ENCODE peak calls at places on chromosomes 13 and 19, in six cellular contexts. V is psoas muscle; J is NCI-H2081; E is stimulated activated CD4-positive, alpha-beta T cell treated with anti-CD3 and anti-CD28 coated beads, TNF-alpha, amount 100 ng/mL, for 1 hour; A is Peyer's patch; T is T-helper 9 cell. N is an unnamed sample.

GRCh38 chr13:43963726-43964125 is 84.0 kb downstream of the LACC1 start:
- DNase-seq in V (no peak), J (no peak), A (no peak), T (no peak), E (no peak), N (no peak)

GRCh38 chr19:8512115-8512967 is 1.6 kb downstream of the ZNF414 start:
- DNase-seq in T (no peak), E (no peak), A (no peak), J (no peak), V (no peak), N (peak; percentile 80)

GRCh38 chr13:75432045-75432444 is 49.9 kb downstream of the TBC1D4 start:
- DNase-seq in T (no peak), A (no peak), E (no peak), V (no peak), J (no peak), N (no peak)

GRCh38 chr13:45473627-45474026 is 8.9 kb downstream of the COG3 start:
- DNase-seq in A (no peak), E (no peak), V (no peak), J (no peak), T (no peak), N (no peak)

GRCh38 chr19:40348961-40349507 is 539 bp downstream of the PLD3 start:
- DNase-seq in A (no peak), T (no peak), E (no peak), J (peak; percentile 20), V (no peak), N (peak; percentile 41)

GRCh38 chr19:12974301-12975220 is 5.2 kb downstream of the DAND5 start:
- DNase-seq in T (no peak), A (no peak), V (no peak), J (no peak), E (no peak), N (no peak)

GRCh38 chr19:38389101-38389925 is 816 bp downstream of the SPRED3 start:
- DNase-seq in J (no peak), A (peak; percentile 29), E (no peak), T (no peak), V (no peak), N (no peak)

GRCh38 chr19:39546599-39546998 is 6.6 kb upstream of the EID2 start:
- DNase-seq in E (no peak), V (no peak), J (no peak), A (no peak), T (no peak), N (no peak)

GRCh38 chr13:34587586-34587985 is 354.5 kb upstream of the NBEA start:
- DNase-seq in T (no peak), J (no peak), A (no peak), E (no peak), V (no peak), N (no peak)

GRCh38 chr19:5436101-5436947 is 18.9 kb upstream of the ZNRF4 start:
- DNase-seq in A (no peak), T (no peak), E (no peak), J (peak; percentile 82), V (no peak), N (no peak)

GRCh38 chr13:113034451-113035208 is 65.6 kb downstream of the MCF2L start:
- DNase-seq in J (peak; percentile 18), T (no peak), V (peak; percentile 39), A (no peak), E (no peak), N (no peak)

GRCh38 chr19:45668342-45668871 is 386 bp downstream of the GIPR start:
- DNase-seq in A (no peak), T (peak; percentile 21), E (no peak), V (no peak), J (no peak), N (no peak)

GRCh38 chr13:46324976-46325375 is 62.1 kb downstream of the RUBCNL start:
- DNase-seq in E (no peak), J (no peak), V (no peak), T (no peak), A (no peak), N (no peak)

GRCh38 chr19:11096210-11096841 is 7.1 kb downstream of the LDLR start:
- DNase-seq in A (no peak), J (no peak), V (peak; percentile 48), E (no peak), T (no peak), N (no peak)

GRCh38 chr19:31364956-31365355 is 15.7 kb upstream of the TSHZ3 start:
- DNase-seq in A (no peak), E (no peak), T (no peak), V (no peak), J (no peak), N (no peak)

GRCh38 chr13:49976314-49977258 is 20.3 kb upstream of the TRIM13 start:
- DNase-seq in J (peak; percentile 70), E (peak; percentile 35), A (peak; percentile 74), V (peak; percentile 64), T (peak; percentile 75), N (peak; percentile 70)